ENCODE peak calls at places on chromosomes 12 and 14, in six cellular contexts. One of them, this sample, is unnamed.

GRCh38 chr12:43551971-43552559 is at the start of gene ADAMTS20:
- DNase-seq in A549: no peak
- DNase-seq in B cell: no peak
- DNase-seq in prostate gland: no peak
- DNase-seq in tibial nerve: no peak
- DNase-seq in caudate nucleus: no peak
- DNase-seq in this sample: no peak

GRCh38 chr14:100591453-100592371 is 4.5 kb upstream of the BEGAIN start:
- DNase-seq in A549: no peak
- DNase-seq in B cell: no peak
- DNase-seq in prostate gland: no peak
- DNase-seq in tibial nerve: no peak
- DNase-seq in caudate nucleus: no peak
- DNase-seq in this sample: no peak

GRCh38 chr12:31962076-31962475 is 2.9 kb downstream of the RESF1 start:
- DNase-seq in A549: no peak
- DNase-seq in B cell: no peak
- DNase-seq in prostate gland: no peak
- DNase-seq in tibial nerve: no peak
- DNase-seq in caudate nucleus: no peak
- DNase-seq in this sample: no peak

GRCh38 chr12:107459649-107460048 is 225.9 kb upstream of the PWP1 start:
- DNase-seq in A549: no peak
- DNase-seq in B cell: no peak
- DNase-seq in prostate gland: no peak
- DNase-seq in tibial nerve: no peak
- DNase-seq in caudate nucleus: no peak
- DNase-seq in this sample: no peak

GRCh38 chr12:44653886-44654527 is 222.1 kb downstream of the NELL2 start:
- DNase-seq in A549: no peak
- DNase-seq in B cell: no peak
- DNase-seq in prostate gland: no peak
- DNase-seq in tibial nerve: no peak
- DNase-seq in caudate nucleus: no peak
- DNase-seq in this sample: no peak

GRCh38 chr12:88325076-88325827 is 183.1 kb downstream of the TMTC3 start:
- DNase-seq in A549: peak
- DNase-seq in B cell: no peak
- DNase-seq in prostate gland: no peak
- DNase-seq in tibial nerve: no peak
- DNase-seq in caudate nucleus: no peak
- DNase-seq in this sample: no peak

GRCh38 chr12:109677323-109677722 is 36.3 kb upstream of the FAM222A start:
- DNase-seq in A549: no peak
- DNase-seq in B cell: no peak
- DNase-seq in prostate gland: no peak
- DNase-seq in tibial nerve: no peak
- DNase-seq in caudate nucleus: no peak
- DNase-seq in this sample: no peak

GRCh38 chr14:57420986-57421385 is 30.6 kb downstream of the NAA30 start:
- DNase-seq in A549: no peak
- DNase-seq in B cell: no peak
- DNase-seq in prostate gland: no peak
- DNase-seq in tibial nerve: no peak
- DNase-seq in caudate nucleus: no peak
- DNase-seq in this sample: no peak

GRCh38 chr12:5807090-5807414 is 138.0 kb downstream of the ANO2 start:
- DNase-seq in A549: no peak
- DNase-seq in B cell: no peak
- DNase-seq in prostate gland: no peak
- DNase-seq in tibial nerve: no peak
- DNase-seq in caudate nucleus: no peak
- DNase-seq in this sample: no peak

GRCh38 chr12:100141666-100141997 is 1.0 kb downstream of the BLTP3B start:
- DNase-seq in A549: no peak
- DNase-seq in B cell: no peak
- DNase-seq in prostate gland: peak
- DNase-seq in tibial nerve: peak
- DNase-seq in caudate nucleus: no peak
- DNase-seq in this sample: no peak

GRCh38 chr14:65035049-65035448 is 48.4 kb downstream of the FNTB start:
- DNase-seq in A549: no peak
- DNase-seq in B cell: no peak
- DNase-seq in prostate gland: no peak
- DNase-seq in tibial nerve: peak
- DNase-seq in caudate nucleus: peak
- DNase-seq in this sample: no peak

GRCh38 chr12:81245458-81245857 is 167.6 kb downstream of the ACSS3 start:
- DNase-seq in A549: no peak
- DNase-seq in B cell: no peak
- DNase-seq in prostate gland: peak
- DNase-seq in tibial nerve: no peak
- DNase-seq in caudate nucleus: no peak
- DNase-seq in this sample: no peak

This sample was measured in GM19239.